ENCODE peak calls at places on chromosomes 12 and 14, in eight cellular contexts. I is brain microvascular endothelial cell, Z is bronchial epithelial cell, V is mucosa of descending colon, T is AG04450, P is gastrocnemius medialis, H is adrenal gland, S is upper lobe of right lung. L is an unnamed sample.

GRCh38 chr12:65948320-65949008 is 124.2 kb downstream of the HMGA2 start:
- DNase-seq in I (peak; percentile 89), Z (peak; percentile 96), V (peak; percentile 27), T (peak; percentile 84), P (peak; percentile 11), H (peak; percentile 88), S (peak; percentile 64), L (peak; percentile 73)

GRCh38 chr12:124454735-124455134 is 112.7 kb downstream of the NCOR2 start:
- DNase-seq in I (peak; percentile 73), Z (peak; percentile 12), V (no peak), T (no peak), P (no peak), H (no peak), S (no peak), L (peak; percentile 85)

GRCh38 chr12:111597731-111598636 is 1.1 kb downstream of the ATXN2 start:
- DNase-seq in I (no peak), Z (no peak), V (peak; percentile 65), T (no peak), P (peak; percentile 9), H (peak; percentile 64), S (peak; percentile 83), L (no peak)

GRCh38 chr12:15220961-15221885 is at the start of gene RERG:
- DNase-seq in I (peak; percentile 57), Z (peak; percentile 53), V (peak; percentile 82), T (peak; percentile 34), P (peak; percentile 48), H (peak; percentile 83), S (peak; percentile 89), L (no peak)

GRCh38 chr12:56628671-56629458 is 1.3 kb downstream of the BAZ2A start:
- DNase-seq in I (peak; percentile 45), Z (peak; percentile 50), V (peak; percentile 84), T (peak; percentile 15), P (peak; percentile 52), H (peak; percentile 77), S (peak; percentile 82), L (no peak)

GRCh38 chr14:69727860-69728259 is 39.1 kb upstream of the SRSF5 start:
- DNase-seq in I (no peak), Z (no peak), V (no peak), T (no peak), P (no peak), H (no peak), S (no peak), L (no peak)

GRCh38 chr14:90533591-90534021 is 136.8 kb downstream of the CALM1 start:
- DNase-seq in I (no peak), Z (no peak), V (no peak), T (no peak), P (no peak), H (no peak), S (peak; percentile 71), L (no peak)

GRCh38 chr12:126926023-126926600 is 1340.9 kb upstream of the TMEM132C start:
- DNase-seq in I (no peak), Z (no peak), V (no peak), T (no peak), P (no peak), H (no peak), S (no peak), L (no peak)

GRCh38 chr12:125742413-125742812 is 677.2 kb downstream of the AACS start:
- DNase-seq in I (no peak), Z (no peak), V (no peak), T (no peak), P (no peak), H (no peak), S (no peak), L (no peak)

GRCh38 chr12:109735051-109735521 is 21.5 kb downstream of the FAM222A start:
- DNase-seq in I (no peak), Z (no peak), V (no peak), T (no peak), P (no peak), H (peak; percentile 6), S (peak; percentile 53), L (no peak)

GRCh38 chr14:38994721-38995120 is 108.3 kb downstream of the SEC23A start:
- DNase-seq in I (no peak), Z (no peak), V (no peak), T (no peak), P (no peak), H (no peak), S (no peak), L (no peak)

GRCh38 chr12:56957229-56958052 is at the start of gene RDH16:
- DNase-seq in I (no peak), Z (peak; percentile 93), V (peak; percentile 28), T (no peak), P (no peak), H (no peak), S (no peak), L (no peak)

GRCh38 chr14:21241218-21241819 is 27.9 kb downstream of the HNRNPC start:
- DNase-seq in I (no peak), Z (no peak), V (no peak), T (peak; percentile 11), P (no peak), H (no peak), S (no peak), L (no peak)

GRCh38 chr14:21822109-21822508 is 148.5 kb upstream of the OR4E1 start:
- DNase-seq in I (no peak), Z (peak; percentile 35), V (no peak), T (no peak), P (no peak), H (no peak), S (no peak), L (no peak)

GRCh38 chr12:109786799-109787198 is 46.4 kb downstream of the TRPV4 start:
- DNase-seq in I (no peak), Z (no peak), V (no peak), T (no peak), P (no peak), H (no peak), S (no peak), L (no peak)

GRCh38 chr12:57940052-57940914 is 1.1 kb upstream of the ATP23 start:
- DNase-seq in I (no peak), Z (no peak), V (no peak), T (no peak), P (no peak), H (no peak), S (no peak), L (no peak)

GRCh38 chr14:88452231-88452630 is 66.8 kb downstream of the SPATA7 start:
- DNase-seq in I (no peak), Z (no peak), V (no peak), T (no peak), P (no peak), H (no peak), S (no peak), L (no peak)

GRCh38 chr14:69696633-69697557 is 70.0 kb upstream of the SRSF5 start:
- DNase-seq in I (no peak), Z (no peak), V (no peak), T (no peak), P (no peak), H (no peak), S (no peak), L (no peak)

GRCh38 chr12:29310899-29311298 is 70.1 kb downstream of the ERGIC2 start:
- DNase-seq in I (no peak), Z (no peak), V (peak; percentile 20), T (no peak), P (no peak), H (no peak), S (no peak), L (no peak)

GRCh38 chr12:29306267-29306666 is 74.7 kb downstream of the ERGIC2 start:
- DNase-seq in I (no peak), Z (no peak), V (no peak), T (no peak), P (no peak), H (no peak), S (no peak), L (no peak)

GRCh38 chr12:29306682-29307081 is 74.3 kb downstream of the ERGIC2 start:
- DNase-seq in I (no peak), Z (no peak), V (no peak), T (no peak), P (no peak), H (no peak), S (no peak), L (no peak)

GRCh38 chr12:29314421-29314820 is 66.6 kb downstream of the ERGIC2 start:
- DNase-seq in I (no peak), Z (no peak), V (no peak), T (no peak), P (no peak), H (peak; percentile 9), S (no peak), L (no peak)

GRCh38 chr12:29309320-29309902 is 71.6 kb downstream of the ERGIC2 start:
- DNase-seq in I (no peak), Z (peak; percentile 12), V (no peak), T (no peak), P (no peak), H (no peak), S (no peak), L (no peak)
- TF ChIP-seq CTCF in I (peak; percentile 28), Z (peak; percentile 29), V (no peak), T (peak; percentile 57), P (no peak), H (peak; percentile 41), S (peak; percentile 24), L (peak; percentile 50)

GRCh38 chr12:11981174-11981733 is 89.5 kb upstream of the BCL2L14 start:
- DNase-seq in I (no peak), Z (peak; percentile 30), V (no peak), T (no peak), P (no peak), H (no peak), S (no peak), L (no peak)
- TF ChIP-seq CTCF in I (peak; percentile 38), Z (no peak), V (no peak), T (no peak), P (no peak), H (no peak), S (no peak), L (no peak)

GRCh38 chr12:106709068-106709511 is 65.4 kb upstream of the RIC8B start:
- DNase-seq in I (no peak), Z (no peak), V (no peak), T (no peak), P (no peak), H (no peak), S (no peak), L (no peak)
- TF ChIP-seq CTCF in I (peak; percentile 22), Z (no peak), V (no peak), T (no peak), P (no peak), H (no peak), S (peak; percentile 18), L (no peak)

GRCh38 chr12:118528625-118529024 is 152.3 kb downstream of the SUDS3 start:
- DNase-seq in I (no peak), Z (no peak), V (no peak), T (no peak), P (no peak), H (no peak), S (no peak), L (no peak)

GRCh38 chr12:118537481-118537917 is 161.1 kb downstream of the SUDS3 start:
- DNase-seq in I (no peak), Z (no peak), V (peak; percentile 5), T (no peak), P (peak; percentile 71), H (no peak), S (no peak), L (no peak)

GRCh38 chr12:118536306-118536900 is 160.0 kb downstream of the SUDS3 start:
- DNase-seq in I (no peak), Z (no peak), V (no peak), T (no peak), P (no peak), H (no peak), S (no peak), L (no peak)

DNA sequence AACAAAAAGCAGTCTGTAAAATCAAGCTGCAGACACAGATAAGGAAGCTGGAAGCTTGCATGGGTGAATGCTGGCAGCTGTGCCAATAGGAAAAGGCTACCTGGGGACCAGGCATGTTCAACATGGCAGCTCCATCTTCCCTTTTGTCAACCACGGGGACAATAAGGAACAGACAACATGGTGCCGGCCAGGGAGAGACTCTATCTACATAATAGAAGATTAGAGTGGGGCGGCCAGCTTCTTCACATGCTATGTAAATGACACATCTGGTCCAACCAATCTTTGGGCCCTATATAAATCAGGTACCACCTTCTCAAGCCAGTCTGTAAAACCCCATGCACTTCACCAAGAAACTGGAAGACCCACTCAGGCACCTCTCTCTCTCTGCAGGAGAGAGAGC is 157.6 kb downstream of the SUDS3 start:
- DNase-seq in I (no peak), Z (no peak), V (no peak), T (no peak), P (no peak), H (no peak), S (no peak), L (no peak)
- TF ChIP-seq CTCF in I (no peak), Z (no peak), V (no peak), T (no peak), P (no peak), H (no peak), S (no peak), L (no peak)

L was measured in BJ.